ENCODE peak calls at places on chromosome 18, in five cellular contexts. One of them, this sample, is unnamed.

GRCh38 chr18:61797691-61798590 is 94.9 kb downstream of the RNF152 start:
- DNase-seq in Peyer's patch: no peak
- DNase-seq in right atrium auricular region: no peak
- DNase-seq in GM12878: no peak
- DNase-seq in colonic mucosa: no peak
- DNase-seq in this sample: no peak

GRCh38 chr18:41949206-41949920 is 5.7 kb upstream of the PIK3C3 start:
- DNase-seq in Peyer's patch: no peak
- DNase-seq in right atrium auricular region: no peak
- DNase-seq in GM12878: no peak
- DNase-seq in colonic mucosa: no peak
- DNase-seq in this sample: no peak

GRCh38 chr18:69948919-69949537 is 1.4 kb upstream of the CD226 start:
- DNase-seq in Peyer's patch: peak; percentile 69
- DNase-seq in right atrium auricular region: peak; percentile 83
- DNase-seq in GM12878: peak; percentile 88
- DNase-seq in colonic mucosa: peak; percentile 32
- DNase-seq in this sample: no peak

GRCh38 chr18:66548747-66549146 is 55.1 kb downstream of the CDH19 start:
- DNase-seq in Peyer's patch: no peak
- DNase-seq in right atrium auricular region: no peak
- DNase-seq in GM12878: no peak
- DNase-seq in colonic mucosa: no peak
- DNase-seq in this sample: no peak

GRCh38 chr18:49046125-49046524 is 95.4 kb upstream of the SMAD7 start:
- DNase-seq in Peyer's patch: no peak
- DNase-seq in right atrium auricular region: no peak
- DNase-seq in GM12878: no peak
- DNase-seq in colonic mucosa: no peak
- DNase-seq in this sample: no peak

GRCh38 chr18:11963991-11964484 is 17.3 kb upstream of the IMPA2 start:
- DNase-seq in Peyer's patch: no peak
- DNase-seq in right atrium auricular region: no peak
- DNase-seq in GM12878: no peak
- DNase-seq in colonic mucosa: no peak
- DNase-seq in this sample: no peak

GRCh38 chr18:3044931-3045698 is 32.2 kb upstream of the LPIN2 start:
- DNase-seq in Peyer's patch: peak; percentile 84
- DNase-seq in right atrium auricular region: no peak
- DNase-seq in GM12878: no peak
- DNase-seq in colonic mucosa: peak; percentile 88
- DNase-seq in this sample: no peak

GRCh38 chr18:24015897-24016631 is 1.5 kb downstream of the TTC39C start:
- DNase-seq in Peyer's patch: no peak
- DNase-seq in right atrium auricular region: no peak
- DNase-seq in GM12878: no peak
- DNase-seq in colonic mucosa: no peak
- DNase-seq in this sample: no peak

GRCh38 chr18:11008544-11008943 is 140.8 kb downstream of the PIEZO2 start:
- DNase-seq in Peyer's patch: no peak
- DNase-seq in right atrium auricular region: no peak
- DNase-seq in GM12878: no peak
- DNase-seq in colonic mucosa: no peak
- DNase-seq in this sample: no peak

GRCh38 chr18:11268691-11269686 is 119.6 kb upstream of the PIEZO2 start:
- DNase-seq in Peyer's patch: no peak
- DNase-seq in right atrium auricular region: no peak
- DNase-seq in GM12878: no peak
- DNase-seq in colonic mucosa: no peak
- DNase-seq in this sample: no peak

GRCh38 chr18:40867452-40867851 is 1087.6 kb upstream of the PIK3C3 start:
- DNase-seq in Peyer's patch: no peak
- DNase-seq in right atrium auricular region: no peak
- DNase-seq in GM12878: no peak
- DNase-seq in colonic mucosa: no peak
- DNase-seq in this sample: no peak

GRCh38 chr18:2536493-2536892 is 34.8 kb downstream of the METTL4 start:
- DNase-seq in Peyer's patch: no peak
- DNase-seq in right atrium auricular region: no peak
- DNase-seq in GM12878: no peak
- DNase-seq in colonic mucosa: no peak
- DNase-seq in this sample: no peak

GRCh38 chr18:48460929-48461583 is 51.9 kb upstream of the ZBTB7C start:
- DNase-seq in Peyer's patch: no peak
- DNase-seq in right atrium auricular region: no peak
- DNase-seq in GM12878: no peak
- DNase-seq in colonic mucosa: no peak
- DNase-seq in this sample: no peak

GRCh38 chr18:58241877-58242276 is 197.9 kb downstream of the NEDD4L start:
- DNase-seq in Peyer's patch: no peak
- DNase-seq in right atrium auricular region: no peak
- DNase-seq in GM12878: no peak
- DNase-seq in colonic mucosa: no peak
- DNase-seq in this sample: no peak

GRCh38 chr18:3463052-3463451 is 13.1 kb downstream of the TGIF1 start:
- DNase-seq in Peyer's patch: no peak
- DNase-seq in right atrium auricular region: no peak
- DNase-seq in GM12878: no peak
- DNase-seq in colonic mucosa: no peak
- DNase-seq in this sample: no peak

GRCh38 chr18:79624356-79624961 is 55.1 kb upstream of the CTDP1 start:
- DNase-seq in Peyer's patch: no peak
- DNase-seq in right atrium auricular region: no peak
- DNase-seq in GM12878: peak; percentile 13
- DNase-seq in colonic mucosa: no peak
- DNase-seq in this sample: no peak

GRCh38 chr18:50282521-50283335 is 1.4 kb upstream of the MBD1 start:
- DNase-seq in Peyer's patch: peak; percentile 56
- DNase-seq in right atrium auricular region: no peak
- DNase-seq in GM12878: no peak
- DNase-seq in colonic mucosa: no peak
- DNase-seq in this sample: no peak

GRCh38 chr18:42137671-42138375 is 182.8 kb downstream of the PIK3C3 start:
- DNase-seq in Peyer's patch: no peak
- DNase-seq in right atrium auricular region: no peak
- DNase-seq in GM12878: no peak
- DNase-seq in colonic mucosa: no peak
- DNase-seq in this sample: no peak

GRCh38 chr18:48803518-48803917 is 147.2 kb downstream of the SMAD7 start:
- DNase-seq in Peyer's patch: peak; percentile 37
- DNase-seq in right atrium auricular region: peak; percentile 50
- DNase-seq in GM12878: no peak
- DNase-seq in colonic mucosa: peak; percentile 9
- DNase-seq in this sample: peak; percentile 40

GRCh38 chr18:44128365-44128764 is 552.3 kb upstream of the SETBP1 start:
- DNase-seq in Peyer's patch: no peak
- DNase-seq in right atrium auricular region: no peak
- DNase-seq in GM12878: no peak
- DNase-seq in colonic mucosa: no peak
- DNase-seq in this sample: no peak

GRCh38 chr18:24601624-24602023 is 141.2 kb downstream of the HRH4 start:
- DNase-seq in Peyer's patch: no peak
- DNase-seq in right atrium auricular region: no peak
- DNase-seq in GM12878: no peak
- DNase-seq in colonic mucosa: no peak
- DNase-seq in this sample: no peak

GRCh38 chr18:7177131-7177744 is 53.7 kb upstream of the LRRC30 start:
- DNase-seq in Peyer's patch: peak; percentile 52
- DNase-seq in right atrium auricular region: peak; percentile 73
- DNase-seq in GM12878: no peak
- DNase-seq in colonic mucosa: no peak
- DNase-seq in this sample: no peak

GRCh38 chr18:58135170-58135569 is 91.1 kb downstream of the NEDD4L start:
- DNase-seq in Peyer's patch: no peak
- DNase-seq in right atrium auricular region: no peak
- DNase-seq in GM12878: peak; percentile 52
- DNase-seq in colonic mucosa: no peak
- DNase-seq in this sample: no peak

GRCh38 chr18:49725809-49726514 is 87.4 kb downstream of the ACAA2 start:
- DNase-seq in Peyer's patch: peak; percentile 62
- DNase-seq in right atrium auricular region: peak; percentile 81
- DNase-seq in GM12878: no peak
- DNase-seq in colonic mucosa: no peak
- DNase-seq in this sample: no peak

GRCh38 chr18:74899554-74899953 is 301.9 kb downstream of the ZNF407 start:
- DNase-seq in Peyer's patch: no peak
- DNase-seq in right atrium auricular region: no peak
- DNase-seq in GM12878: no peak
- DNase-seq in colonic mucosa: no peak
- DNase-seq in this sample: no peak
- H3K4me3 ChIP-seq in Peyer's patch: no peak overlapping the region
- H3K4me3 ChIP-seq in right atrium auricular region: no peak overlapping the region
- H3K4me3 ChIP-seq in GM12878: no peak overlapping the region
- H3K4me3 ChIP-seq in colonic mucosa: no peak overlapping the region
- H3K4me3 ChIP-seq in this sample: no peak overlapping the region

GRCh38 chr18:63261029-63261428 is 58.5 kb downstream of the BCL2 start:
- DNase-seq in Peyer's patch: no peak
- DNase-seq in right atrium auricular region: no peak
- DNase-seq in GM12878: no peak
- DNase-seq in colonic mucosa: no peak
- DNase-seq in this sample: no peak

GRCh38 chr18:63258749-63259580 is 60.6 kb downstream of the BCL2 start:
- DNase-seq in Peyer's patch: no peak
- DNase-seq in right atrium auricular region: no peak
- DNase-seq in GM12878: no peak
- DNase-seq in colonic mucosa: no peak
- DNase-seq in this sample: no peak

GRCh38 chr18:63259581-63259830 is 60.1 kb downstream of the BCL2 start:
- DNase-seq in Peyer's patch: no peak
- DNase-seq in right atrium auricular region: no peak
- DNase-seq in GM12878: no peak
- DNase-seq in colonic mucosa: no peak
- DNase-seq in this sample: no peak

GRCh38 chr18:63262369-63263335 is 56.9 kb downstream of the BCL2 start:
- DNase-seq in Peyer's patch: no peak
- DNase-seq in right atrium auricular region: no peak
- DNase-seq in GM12878: no peak
- DNase-seq in colonic mucosa: no peak
- DNase-seq in this sample: no peak

DNA sequence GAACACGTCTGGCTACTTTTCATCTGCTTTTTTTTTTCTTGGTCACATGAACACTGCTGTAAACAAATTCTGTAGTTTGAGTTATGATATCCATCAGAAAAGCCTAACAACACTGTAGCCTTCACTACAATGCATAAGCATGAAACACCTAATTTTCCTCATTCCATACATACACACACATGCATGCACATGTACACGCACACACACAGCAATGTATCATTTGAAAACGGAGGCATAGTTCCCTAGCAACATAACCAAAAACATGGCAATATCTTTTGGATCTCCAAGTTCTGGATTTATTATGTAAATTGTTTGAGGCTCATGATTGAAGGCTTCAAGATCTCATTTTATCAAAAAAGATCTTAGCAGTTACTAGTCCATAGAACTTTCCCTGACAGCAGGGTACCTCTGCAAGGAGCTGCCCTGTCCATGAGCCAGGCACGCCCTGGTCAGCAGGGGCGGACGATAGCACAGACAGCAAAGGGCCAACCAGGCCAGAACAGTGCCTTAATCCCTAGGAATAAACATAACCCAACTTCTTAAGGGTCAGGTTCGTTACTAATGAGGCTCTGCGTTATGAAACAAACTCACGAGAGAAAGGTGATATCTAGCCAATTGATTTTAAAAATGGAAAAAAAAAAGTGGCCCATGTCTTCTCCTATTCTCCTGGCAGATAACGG is 59.4 kb downstream of the BCL2 start:
- DNase-seq in Peyer's patch: no peak
- DNase-seq in right atrium auricular region: no peak
- DNase-seq in GM12878: no peak
- DNase-seq in colonic mucosa: no peak
- DNase-seq in this sample: no peak
- H3K4me3 ChIP-seq in Peyer's patch: no peak overlapping the region
- H3K4me3 ChIP-seq in right atrium auricular region: no peak overlapping the region
- H3K4me3 ChIP-seq in GM12878: no peak overlapping the region
- H3K4me3 ChIP-seq in colonic mucosa: no peak overlapping the region
- H3K4me3 ChIP-seq in this sample: no peak overlapping the region

GRCh38 chr18:63981719-63982118 is 11.8 kb downstream of the SERPINB8 start:
- DNase-seq in Peyer's patch: no peak
- DNase-seq in right atrium auricular region: no peak
- DNase-seq in GM12878: no peak
- DNase-seq in colonic mucosa: no peak
- DNase-seq in this sample: no peak

GRCh38 chr18:63980896-63981454 is 11.1 kb downstream of the SERPINB8 start:
- DNase-seq in Peyer's patch: no peak
- DNase-seq in right atrium auricular region: no peak
- DNase-seq in GM12878: no peak
- DNase-seq in colonic mucosa: no peak
- DNase-seq in this sample: no peak

GRCh38 chr18:63982361-63982760 is 12.5 kb downstream of the SERPINB8 start:
- DNase-seq in Peyer's patch: no peak
- DNase-seq in right atrium auricular region: no peak
- DNase-seq in GM12878: no peak
- DNase-seq in colonic mucosa: no peak
- DNase-seq in this sample: no peak

GRCh38 chr18:63979409-63979908 is 9.6 kb downstream of the SERPINB8 start:
- DNase-seq in Peyer's patch: peak; percentile 78
- DNase-seq in right atrium auricular region: peak; percentile 66
- DNase-seq in GM12878: no peak
- DNase-seq in colonic mucosa: peak; percentile 62
- DNase-seq in this sample: peak; percentile 13

GRCh38 chr18:63980027-63980426 is 10.1 kb downstream of the SERPINB8 start:
- DNase-seq in Peyer's patch: no peak
- DNase-seq in right atrium auricular region: no peak
- DNase-seq in GM12878: no peak
- DNase-seq in colonic mucosa: no peak
- DNase-seq in this sample: no peak
- H3K4me3 ChIP-seq in Peyer's patch: no peak overlapping the region
- H3K4me3 ChIP-seq in right atrium auricular region: no peak overlapping the region
- H3K4me3 ChIP-seq in GM12878: no peak overlapping the region
- H3K4me3 ChIP-seq in colonic mucosa: no peak overlapping the region
- H3K4me3 ChIP-seq in this sample: no peak overlapping the region

GRCh38 chr18:499351-500229 is 911 bp downstream of the COLEC12 start:
- DNase-seq in Peyer's patch: no peak
- DNase-seq in right atrium auricular region: no peak
- DNase-seq in GM12878: no peak
- DNase-seq in colonic mucosa: no peak
- DNase-seq in this sample: no peak

GRCh38 chr18:498901-499300 is 1.6 kb downstream of the COLEC12 start:
- DNase-seq in Peyer's patch: no peak
- DNase-seq in right atrium auricular region: no peak
- DNase-seq in GM12878: no peak
- DNase-seq in colonic mucosa: no peak
- DNase-seq in this sample: no peak

GRCh38 chr18:500556-501405 is at the start of gene COLEC12:
- DNase-seq in Peyer's patch: no peak
- DNase-seq in right atrium auricular region: no peak
- DNase-seq in GM12878: no peak
- DNase-seq in colonic mucosa: no peak
- DNase-seq in this sample: no peak

GRCh38 chr18:500230-500555 is 308 bp downstream of the COLEC12 start:
- DNase-seq in Peyer's patch: no peak
- DNase-seq in right atrium auricular region: no peak
- DNase-seq in GM12878: no peak
- DNase-seq in colonic mucosa: no peak
- DNase-seq in this sample: no peak

DNA sequence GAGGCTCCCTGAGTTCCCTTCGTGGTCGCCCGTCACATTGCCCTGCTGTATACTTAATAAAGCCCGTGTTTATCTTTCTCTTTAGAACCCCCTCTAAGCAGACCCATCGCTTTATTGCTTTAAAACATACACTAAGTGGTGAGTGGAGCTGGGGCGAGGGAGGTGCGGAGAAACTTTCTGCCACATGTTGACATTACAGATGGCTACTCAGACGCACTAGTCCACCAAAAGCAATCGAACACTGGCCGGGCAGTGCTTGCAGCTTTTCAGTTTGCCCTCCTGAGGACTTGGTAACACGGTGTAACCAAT is 859 bp upstream of the COLEC12 start:
- DNase-seq in Peyer's patch: no peak
- DNase-seq in right atrium auricular region: no peak
- DNase-seq in GM12878: no peak
- DNase-seq in colonic mucosa: no peak
- DNase-seq in this sample: no peak
- H3K4me3 ChIP-seq in Peyer's patch: no peak overlapping the region
- H3K4me3 ChIP-seq in right atrium auricular region: no peak overlapping the region
- H3K4me3 ChIP-seq in GM12878: no peak overlapping the region
- H3K4me3 ChIP-seq in colonic mucosa: no peak overlapping the region
- H3K4me3 ChIP-seq in this sample: no peak overlapping the region

This sample was measured in CD8-positive, alpha-beta T cell.